ENCODE peak calls at places on chromosomes 5 and 9, in nine cellular contexts. O is Calu3, U is GM13977, D is GM10248, J is H9, P is HepG2, T is BE2C, L is ovary, R is BJ. X is an unnamed sample.

GRCh38 chr9:121299467-121300282 is 31.7 kb downstream of the GSN start:
- DNase-seq in D (peak), R (no peak), U (peak), P (no peak), J (no peak), T (no peak), L (no peak), O (no peak), X (peak)

GRCh38 chr9:38087934-38088925 is 19.2 kb upstream of the SHB start:
- DNase-seq in D (peak), J (peak), R (no peak), L (peak), U (peak), O (peak), P (peak), T (peak), X (peak)

GRCh38 chr5:109692011-109692410 is 2.3 kb downstream of the MAN2A1 start:
- DNase-seq in R (no peak), L (no peak), T (no peak), U (peak), O (no peak), P (no peak), J (no peak), D (no peak), X (no peak)

GRCh38 chr5:168291281-168291960 is at the start of gene WWC1:
- DNase-seq in T (peak), D (peak), P (peak), R (no peak), L (no peak), U (peak), O (peak), J (peak), X (peak)

GRCh38 chr9:99516657-99517049 is 294.6 kb downstream of the SEC61B start:
- DNase-seq in T (no peak), J (no peak), R (no peak), P (no peak), U (no peak), L (no peak), O (no peak), D (no peak), X (no peak)

GRCh38 chr5:40452874-40453624 is 226.7 kb upstream of the PTGER4 start:
- DNase-seq in R (no peak), O (no peak), T (no peak), U (no peak), D (no peak), P (no peak), J (no peak), L (no peak), X (no peak)

GRCh38 chr5:66842540-66842939 is 246.3 kb downstream of the MAST4 start:
- DNase-seq in J (no peak), T (no peak), O (no peak), L (no peak), R (no peak), P (no peak), D (no peak), U (no peak), X (no peak)

GRCh38 chr9:110626109-110626829 is 42.3 kb upstream of the MUSK start:
- DNase-seq in J (no peak), U (no peak), T (no peak), L (no peak), O (no peak), R (peak), D (no peak), P (no peak), X (no peak)

GRCh38 chr9:112332977-112333638 is at the start of gene PTBP3:
- DNase-seq in L (peak), P (peak), R (no peak), T (peak), J (peak), O (peak), D (peak), U (peak), X (peak)

GRCh38 chr5:170430256-170430655 is 41.1 kb upstream of the KCNMB1 start:
- DNase-seq in J (no peak), T (no peak), D (no peak), O (no peak), R (no peak), L (no peak), U (no peak), P (no peak), X (no peak)

GRCh38 chr5:66958984-66959641 is 237.5 kb downstream of the CD180 start:
- DNase-seq in L (peak), U (no peak), P (no peak), T (no peak), J (peak), D (no peak), R (no peak), O (no peak), X (peak)

GRCh38 chr5:67030289-67031069 is 166.1 kb downstream of the CD180 start:
- DNase-seq in P (no peak), R (peak), D (no peak), T (no peak), J (no peak), O (no peak), U (no peak), L (no peak), X (no peak)

GRCh38 chr5:178194026-178194425 is 6.9 kb upstream of the GMCL2 start:
- DNase-seq in P (no peak), T (no peak), O (no peak), U (no peak), R (no peak), J (no peak), D (no peak), L (no peak), X (no peak)

GRCh38 chr9:105439428-105439827 is 8.4 kb upstream of the FSD1L start:
- DNase-seq in D (no peak), T (no peak), L (no peak), R (no peak), J (no peak), U (no peak), P (no peak), O (no peak), X (no peak)

GRCh38 chr9:89022071-89022721 is 30.9 kb downstream of the S1PR3 start:
- DNase-seq in J (no peak), O (peak), D (no peak), U (no peak), L (peak), T (no peak), R (no peak), P (no peak), X (no peak)

GRCh38 chr9:32928145-32928763 is 73.2 kb downstream of the APTX start:
- DNase-seq in P (no peak), L (peak), D (no peak), J (no peak), U (no peak), O (peak), T (no peak), R (no peak), X (no peak)

GRCh38 chr9:127035423-127035822 is 87.0 kb downstream of the ANGPTL2 start:
- DNase-seq in T (no peak), J (no peak), O (no peak), D (no peak), U (no peak), L (peak), R (no peak), P (no peak), X (no peak)

GRCh38 chr5:173505634-173506033 is 110.8 kb downstream of the BOD1 start:
- DNase-seq in L (no peak), P (no peak), U (no peak), D (no peak), R (no peak), J (no peak), T (no peak), O (no peak), X (no peak)

GRCh38 chr5:14204785-14205321 is 61.7 kb downstream of the TRIO start:
- DNase-seq in T (peak), O (peak), L (peak), D (no peak), J (no peak), R (peak), P (peak), U (no peak), X (no peak)

GRCh38 chr5:22918511-22918910 is 65.4 kb upstream of the CDH12 start:
- DNase-seq in D (no peak), P (no peak), L (no peak), R (no peak), U (no peak), J (no peak), T (no peak), O (no peak), X (no peak)

GRCh38 chr9:76374702-76375543 is 19.3 kb downstream of the RFK start:
- DNase-seq in J (peak), O (peak), P (peak), U (no peak), T (no peak), D (no peak), R (peak), L (peak), X (peak)

GRCh38 chr5:101783241-101784095 is 512.6 kb downstream of the SLCO4C1 start:
- DNase-seq in R (no peak), T (no peak), J (no peak), L (no peak), D (no peak), O (no peak), P (no peak), U (no peak), X (peak)

GRCh38 chr9:108722396-108722795 is 133.4 kb downstream of the ACTL7B start:
- DNase-seq in J (no peak), U (no peak), T (no peak), D (no peak), L (no peak), O (no peak), P (no peak), R (no peak), X (no peak)

GRCh38 chr5:175163586-175164275 is 280.3 kb downstream of the DRD1 start:
- DNase-seq in J (no peak), L (no peak), T (no peak), O (no peak), U (no peak), D (no peak), R (no peak), P (no peak), X (no peak)

GRCh38 chr9:133246507-133247390 is 28.3 kb downstream of the ABO start:
- DNase-seq in O (no peak), J (peak), D (no peak), U (no peak), R (no peak), L (peak), P (no peak), T (no peak), X (no peak)

GRCh38 chr9:69190866-69191672 is 17.0 kb downstream of the TJP2 start:
- DNase-seq in O (no peak), R (no peak), D (no peak), P (no peak), U (no peak), J (no peak), L (no peak), T (no peak), X (no peak)

GRCh38 chr9:69195019-69195418 is 20.9 kb downstream of the TJP2 start:
- DNase-seq in J (no peak), P (no peak), R (no peak), U (no peak), T (no peak), O (no peak), L (no peak), D (no peak), X (no peak)

GRCh38 chr9:69195681-69196080 is 21.6 kb downstream of the TJP2 start:
- DNase-seq in U (no peak), P (no peak), R (no peak), O (no peak), D (no peak), T (no peak), L (no peak), J (no peak), X (no peak)

GRCh38 chr9:69192214-69192613 is 18.1 kb downstream of the TJP2 start:
- DNase-seq in P (no peak), R (no peak), D (no peak), T (no peak), L (no peak), U (no peak), J (no peak), O (no peak), X (no peak)

GRCh38 chr9:69193685-69194032 is 19.6 kb downstream of the TJP2 start:
- DNase-seq in R (no peak), L (no peak), O (no peak), U (no peak), D (no peak), T (peak), P (no peak), J (no peak), X (no peak)
- TF ChIP-seq CTCF in R (no peak), L (no peak), O (no peak), U (no peak), D (no peak), T (peak), P (peak), J (no peak), X (no peak)

DNA sequence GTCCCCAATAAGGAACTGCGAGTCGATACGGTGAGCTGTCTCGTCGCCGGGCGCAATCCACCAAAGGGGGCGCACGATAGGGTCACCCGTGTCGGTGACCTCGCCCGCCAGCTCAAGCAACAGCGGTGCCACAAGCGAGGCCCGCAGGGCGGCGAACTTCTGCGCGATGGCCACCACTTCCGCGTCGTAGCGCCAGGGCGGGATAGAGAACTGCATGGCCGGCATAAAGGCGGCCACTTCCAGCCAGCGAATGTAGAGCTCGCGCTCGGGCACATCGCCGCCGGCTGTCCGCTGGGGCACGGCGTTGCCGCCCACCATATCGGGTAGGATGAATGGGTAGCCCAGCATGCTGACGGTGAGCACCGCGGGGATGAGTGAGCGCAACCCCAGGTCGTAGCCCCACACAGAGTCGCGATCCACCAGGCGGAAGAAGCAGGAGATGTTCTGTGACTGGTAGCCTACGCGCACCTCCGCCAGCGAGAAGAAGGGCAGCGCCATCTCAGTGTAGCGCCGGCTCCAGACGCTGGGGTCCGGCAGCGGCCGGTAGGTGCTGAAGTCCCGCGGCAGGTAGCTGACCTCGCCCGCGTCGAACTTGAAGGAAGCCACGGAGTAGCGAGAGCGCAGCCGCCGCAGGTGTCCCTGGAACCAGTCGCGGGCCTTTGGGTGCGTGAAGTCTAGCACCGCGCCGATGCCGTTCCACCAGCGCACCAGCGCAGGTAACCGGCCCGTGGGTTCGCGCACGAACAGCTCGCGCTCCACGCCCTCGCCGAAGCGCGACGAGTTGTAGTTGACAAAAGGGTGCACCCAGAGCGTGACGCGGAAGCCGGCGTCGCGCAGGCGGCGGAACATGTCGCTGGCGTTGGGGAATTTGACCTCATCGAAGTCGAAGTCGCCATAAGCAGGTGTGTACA is 5.5 kb downstream of the MYORG start:
- DNase-seq in J (no peak), P (no peak), T (no peak), O (no peak), L (no peak), D (no peak), U (no peak), R (no peak), X (no peak)
- TF ChIP-seq CTCF in J (no peak), P (no peak), T (no peak), O (no peak), L (no peak), D (no peak), U (no peak), R (peak), X (no peak)

DNA sequence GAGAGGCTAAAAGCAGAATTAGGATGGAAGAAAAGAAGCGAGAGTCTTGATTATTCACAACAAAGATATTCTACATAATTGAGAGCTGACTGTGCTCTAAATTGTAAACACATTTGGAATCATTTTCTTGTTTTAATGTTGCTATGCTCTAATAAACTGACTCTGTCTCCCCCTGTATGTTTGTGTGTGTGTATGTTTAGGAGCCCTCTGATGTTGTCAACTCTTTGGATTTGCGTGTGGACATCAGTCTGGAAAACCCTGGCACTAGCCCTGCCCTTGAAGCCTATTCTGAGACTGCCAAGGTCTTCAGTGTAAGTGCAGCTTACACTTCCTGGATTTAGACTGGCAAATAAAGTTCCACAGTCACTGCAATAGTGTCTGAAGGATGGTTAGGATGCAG is 37.8 kb downstream of the MOCS2 start:
- DNase-seq in P (no peak), R (peak), T (no peak), D (no peak), J (no peak), O (no peak), L (no peak), U (no peak), X (no peak)
- TF ChIP-seq CTCF in P (no peak), R (peak), T (no peak), D (no peak), J (no peak), O (no peak), L (no peak), U (no peak), X (no peak)

GRCh38 chr5:94832685-94833084 is 214.2 kb downstream of the SLF1 start:
- DNase-seq in L (no peak), D (no peak), R (no peak), U (no peak), J (no peak), O (no peak), P (no peak), T (no peak), X (no peak)

GRCh38 chr5:94830520-94830919 is 212.1 kb downstream of the SLF1 start:
- DNase-seq in O (no peak), L (no peak), P (no peak), U (peak), R (no peak), T (peak), D (no peak), J (no peak), X (no peak)
- TF ChIP-seq CTCF in O (no peak), L (no peak), P (peak), U (peak), R (peak), T (peak), D (peak), J (peak), X (peak)

GRCh38 chr5:122499617-122500016 is 187.6 kb downstream of the SNCAIP start:
- DNase-seq in D (no peak), U (no peak), R (no peak), L (no peak), J (no peak), O (no peak), T (no peak), P (no peak), X (no peak)

GRCh38 chr5:122498163-122498562 is 186.1 kb downstream of the SNCAIP start:
- DNase-seq in T (peak), L (peak), O (no peak), U (no peak), P (no peak), D (no peak), R (no peak), J (peak), X (peak)

GRCh38 chr5:122501087-122501435 is 189.0 kb downstream of the SNCAIP start:
- DNase-seq in O (no peak), P (no peak), T (no peak), R (no peak), L (peak), D (no peak), U (no peak), J (no peak), X (no peak)

GRCh38 chr5:122500245-122501086 is 188.4 kb downstream of the SNCAIP start:
- DNase-seq in U (peak), L (peak), O (peak), R (no peak), D (peak), J (peak), P (peak), T (peak), X (peak)
- TF ChIP-seq CTCF in U (peak), L (peak), O (peak), R (peak), D (peak), J (peak), P (peak), T (peak), X (peak)

DNA sequence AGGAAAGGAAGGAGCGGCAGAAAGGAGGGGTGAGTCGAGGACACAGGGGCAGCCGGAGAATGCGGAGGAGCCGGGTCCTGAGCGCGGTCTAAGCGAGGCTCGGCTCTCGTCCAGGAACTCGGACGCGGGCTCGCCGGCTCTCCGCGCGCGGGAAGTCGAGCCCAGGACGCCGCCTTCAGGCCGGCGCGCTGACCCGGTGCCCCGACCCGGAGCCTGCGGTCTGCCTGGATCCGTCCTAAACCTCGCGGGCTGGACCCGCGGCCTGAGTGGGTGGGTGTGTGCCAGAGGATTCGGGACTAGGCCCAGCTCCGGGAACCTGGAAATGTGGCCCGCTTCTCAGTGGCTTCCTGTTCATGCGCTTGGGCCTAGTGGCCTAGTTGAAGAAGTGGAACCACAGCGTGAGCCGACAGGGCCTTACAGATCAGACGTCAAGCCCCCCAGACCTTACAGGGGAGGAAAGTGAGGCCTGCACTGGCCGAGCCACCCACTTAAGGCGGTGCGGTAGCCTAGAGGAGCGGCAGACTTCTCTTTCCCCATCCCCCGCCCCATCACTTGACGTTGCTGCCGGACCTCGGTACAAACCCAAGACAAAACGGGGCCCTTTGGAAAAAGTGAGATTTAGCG is 1.2 kb downstream of the CDKN2B-AS1 start:
- DNase-seq in O (peak), T (peak), U (peak), D (peak), R (no peak), L (peak), J (no peak), P (no peak), X (peak)
- TF ChIP-seq CTCF in O (no peak), T (no peak), U (peak), D (peak), R (peak), L (no peak), J (peak), P (peak), X (no peak)

DNA sequence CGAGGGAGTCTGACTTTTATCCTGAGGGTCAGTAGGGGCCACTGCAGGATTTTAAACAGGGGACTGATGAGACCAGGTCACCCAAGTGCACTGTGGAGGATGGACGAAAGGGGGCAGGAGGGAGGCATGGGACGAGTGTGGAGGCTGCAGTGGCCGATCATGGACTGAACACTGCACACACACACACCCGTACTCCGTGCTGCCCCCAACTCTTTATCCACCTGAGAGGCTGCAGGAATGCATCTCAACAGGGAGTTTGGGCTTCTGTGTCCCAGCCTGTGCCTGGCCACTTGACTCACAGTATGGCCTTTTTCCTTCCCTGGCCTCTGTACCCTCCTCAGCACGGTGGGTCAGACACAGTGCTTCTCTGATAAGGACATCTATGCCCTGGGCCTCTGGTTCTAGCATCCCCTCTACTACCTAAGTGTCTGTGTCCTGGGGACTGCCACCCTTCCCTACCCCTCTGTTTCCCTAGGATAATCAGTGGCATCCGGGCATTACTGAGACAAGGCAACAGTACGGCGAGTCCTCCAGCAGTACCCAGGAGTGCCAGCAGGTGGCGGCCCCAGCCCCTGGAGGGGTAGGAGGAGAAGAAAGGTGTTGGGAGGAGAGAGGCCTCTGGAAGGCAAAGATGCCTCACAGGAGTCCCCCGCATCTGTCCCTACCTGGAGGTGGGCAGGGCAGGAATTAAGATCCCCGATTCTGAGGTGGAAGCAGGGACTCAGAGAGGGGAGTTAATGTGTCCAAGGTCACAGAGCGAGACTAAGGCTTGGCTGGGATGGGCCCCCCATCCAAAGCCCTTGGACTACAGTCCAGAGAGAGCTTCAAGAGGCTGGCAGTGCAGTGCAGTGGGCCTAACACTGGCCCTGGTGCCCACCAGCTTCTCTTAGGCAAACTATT is 5.1 kb upstream of the CDX1 start:
- DNase-seq in L (peak), D (peak), J (peak), U (peak), O (peak), T (peak), R (no peak), P (peak), X (peak)
- TF ChIP-seq CTCF in L (peak), D (peak), J (peak), U (peak), O (peak), T (peak), R (peak), P (peak), X (peak)